ENCODE peak calls at places on chromosomes 1 and 21, in seven cellular contexts. One of them, this sample, is unnamed.

GRCh38 chr1:109828756-109829505 is 65.2 kb upstream of the EPS8L3 start:
- DNase-seq in IMR-90: peak
- DNase-seq in HFF-Myc: no peak
- DNase-seq in GM12865: no peak
- DNase-seq in left lung: no peak
- DNase-seq in fibroblast of the aortic adventitia: no peak
- DNase-seq in CD8-positive, alpha-beta T cell: no peak
- DNase-seq in this sample: no peak

GRCh38 chr1:37486680-37487618 is 12.6 kb downstream of the ZC3H12A start:
- DNase-seq in HFF-Myc: no peak
- DNase-seq in left lung: no peak
- DNase-seq in GM12865: peak
- DNase-seq in IMR-90: peak
- DNase-seq in CD8-positive, alpha-beta T cell: peak
- DNase-seq in fibroblast of the aortic adventitia: peak
- DNase-seq in this sample: peak

GRCh38 chr1:202589190-202589680 is 121.0 kb downstream of the SYT2 start:
- DNase-seq in GM12865: peak
- DNase-seq in HFF-Myc: peak
- DNase-seq in CD8-positive, alpha-beta T cell: no peak
- DNase-seq in IMR-90: peak
- DNase-seq in left lung: peak
- DNase-seq in fibroblast of the aortic adventitia: peak
- DNase-seq in this sample: no peak

GRCh38 chr1:111948209-111949131 is 41.0 kb downstream of the KCND3 start:
- DNase-seq in IMR-90: no peak
- DNase-seq in HFF-Myc: no peak
- DNase-seq in CD8-positive, alpha-beta T cell: no peak
- DNase-seq in fibroblast of the aortic adventitia: peak
- DNase-seq in GM12865: no peak
- DNase-seq in left lung: peak
- DNase-seq in this sample: no peak

GRCh38 chr21:20627594-20627993 is 370.6 kb upstream of the NCAM2 start:
- DNase-seq in GM12865: no peak
- DNase-seq in fibroblast of the aortic adventitia: no peak
- DNase-seq in CD8-positive, alpha-beta T cell: no peak
- DNase-seq in IMR-90: no peak
- DNase-seq in left lung: no peak
- DNase-seq in HFF-Myc: no peak
- DNase-seq in this sample: no peak

GRCh38 chr1:209318302-209319056 is 265.0 kb upstream of the CAMK1G start:
- DNase-seq in left lung: no peak
- DNase-seq in fibroblast of the aortic adventitia: peak
- DNase-seq in IMR-90: peak
- DNase-seq in HFF-Myc: no peak
- DNase-seq in CD8-positive, alpha-beta T cell: no peak
- DNase-seq in GM12865: no peak
- DNase-seq in this sample: no peak

GRCh38 chr1:226870323-226871046 is at the start of gene PSEN2:
- DNase-seq in GM12865: peak
- DNase-seq in IMR-90: peak
- DNase-seq in left lung: peak
- DNase-seq in CD8-positive, alpha-beta T cell: peak
- DNase-seq in fibroblast of the aortic adventitia: peak
- DNase-seq in HFF-Myc: no peak
- DNase-seq in this sample: peak

GRCh38 chr1:12202577-12202976 is 27.3 kb upstream of the VPS13D start:
- DNase-seq in GM12865: no peak
- DNase-seq in CD8-positive, alpha-beta T cell: no peak
- DNase-seq in IMR-90: no peak
- DNase-seq in HFF-Myc: no peak
- DNase-seq in fibroblast of the aortic adventitia: no peak
- DNase-seq in left lung: no peak
- DNase-seq in this sample: no peak

GRCh38 chr1:172640146-172640545 is 18.8 kb upstream of the FASLG start:
- DNase-seq in IMR-90: peak
- DNase-seq in CD8-positive, alpha-beta T cell: no peak
- DNase-seq in left lung: no peak
- DNase-seq in fibroblast of the aortic adventitia: no peak
- DNase-seq in HFF-Myc: no peak
- DNase-seq in GM12865: no peak
- DNase-seq in this sample: no peak

GRCh38 chr1:151368000-151368744 is 4.3 kb downstream of the SELENBP1 start:
- DNase-seq in HFF-Myc: no peak
- DNase-seq in CD8-positive, alpha-beta T cell: no peak
- DNase-seq in IMR-90: peak
- DNase-seq in GM12865: no peak
- DNase-seq in left lung: no peak
- DNase-seq in fibroblast of the aortic adventitia: peak
- DNase-seq in this sample: no peak

GRCh38 chr1:226645279-226645976 is 93.7 kb downstream of the ITPKB start:
- DNase-seq in CD8-positive, alpha-beta T cell: peak
- DNase-seq in GM12865: no peak
- DNase-seq in IMR-90: no peak
- DNase-seq in left lung: no peak
- DNase-seq in HFF-Myc: no peak
- DNase-seq in fibroblast of the aortic adventitia: no peak
- DNase-seq in this sample: peak

GRCh38 chr1:61403863-61404615 is 320.9 kb downstream of the TM2D1 start:
- DNase-seq in CD8-positive, alpha-beta T cell: no peak
- DNase-seq in left lung: no peak
- DNase-seq in GM12865: no peak
- DNase-seq in IMR-90: no peak
- DNase-seq in fibroblast of the aortic adventitia: peak
- DNase-seq in HFF-Myc: no peak
- DNase-seq in this sample: no peak

GRCh38 chr1:95146637-95147036 is 29.5 kb downstream of the TLCD4 start:
- DNase-seq in GM12865: peak
- DNase-seq in fibroblast of the aortic adventitia: no peak
- DNase-seq in CD8-positive, alpha-beta T cell: no peak
- DNase-seq in left lung: no peak
- DNase-seq in IMR-90: no peak
- DNase-seq in HFF-Myc: no peak
- DNase-seq in this sample: no peak

DNA sequence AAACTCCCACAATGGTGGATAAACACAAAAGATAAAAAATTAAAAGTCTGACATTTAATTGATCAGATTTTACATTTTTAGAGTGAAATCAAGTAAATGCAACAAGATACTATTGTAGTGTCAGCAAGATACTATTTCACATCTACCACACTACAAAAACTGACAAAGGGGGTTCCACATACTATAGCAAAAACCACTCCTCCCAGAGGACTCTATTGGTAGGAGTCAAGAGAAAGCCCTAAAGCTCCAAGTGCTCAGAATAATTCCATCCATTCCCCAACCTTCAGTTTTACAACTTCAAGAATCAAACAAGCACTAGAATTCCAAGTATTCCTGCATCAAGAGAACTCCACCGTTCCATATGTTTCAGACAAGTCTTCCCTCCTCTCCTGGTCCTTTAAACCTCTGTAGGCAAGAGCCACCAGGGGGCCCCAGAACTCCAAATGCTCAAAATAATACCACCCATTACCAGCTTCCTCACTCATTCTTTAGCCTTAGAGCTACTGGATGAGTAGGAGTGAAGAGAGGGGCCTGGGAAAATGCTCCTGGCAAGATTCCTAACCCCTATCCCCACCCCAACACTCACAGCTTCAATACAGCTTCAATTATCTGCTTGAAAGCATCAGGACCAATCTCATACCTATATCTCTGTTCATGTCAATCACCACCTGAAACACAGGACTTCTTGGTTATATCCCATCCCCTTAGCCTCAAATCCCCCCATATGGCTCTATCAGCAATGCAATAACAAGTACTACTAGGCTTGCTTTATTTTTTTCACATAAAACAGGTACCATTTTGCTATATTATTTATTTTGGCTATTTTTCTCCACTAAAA is 9.9 kb downstream of the TOR1AIP2 start:
- DNase-seq in CD8-positive, alpha-beta T cell: peak
- DNase-seq in IMR-90: peak
- DNase-seq in HFF-Myc: no peak
- DNase-seq in left lung: no peak
- DNase-seq in fibroblast of the aortic adventitia: peak
- DNase-seq in GM12865: peak
- DNase-seq in this sample: peak
- TF ChIP-seq CTCF in CD8-positive, alpha-beta T cell: peak
- TF ChIP-seq CTCF in IMR-90: peak
- TF ChIP-seq CTCF in HFF-Myc: peak
- TF ChIP-seq CTCF in left lung: peak
- TF ChIP-seq CTCF in fibroblast of the aortic adventitia: peak
- TF ChIP-seq CTCF in GM12865: peak
- TF ChIP-seq CTCF in this sample: peak

GRCh38 chr1:180636138-180636537 is 4.3 kb downstream of the XPR1 start:
- DNase-seq in GM12865: no peak
- DNase-seq in fibroblast of the aortic adventitia: peak
- DNase-seq in HFF-Myc: no peak
- DNase-seq in IMR-90: peak
- DNase-seq in CD8-positive, alpha-beta T cell: no peak
- DNase-seq in left lung: no peak
- DNase-seq in this sample: no peak
- TF ChIP-seq CTCF in GM12865: no peak
- TF ChIP-seq CTCF in fibroblast of the aortic adventitia: peak
- TF ChIP-seq CTCF in HFF-Myc: no peak
- TF ChIP-seq CTCF in IMR-90: peak
- TF ChIP-seq CTCF in CD8-positive, alpha-beta T cell: no peak
- TF ChIP-seq CTCF in left lung: no peak
- TF ChIP-seq CTCF in this sample: no peak

DNA sequence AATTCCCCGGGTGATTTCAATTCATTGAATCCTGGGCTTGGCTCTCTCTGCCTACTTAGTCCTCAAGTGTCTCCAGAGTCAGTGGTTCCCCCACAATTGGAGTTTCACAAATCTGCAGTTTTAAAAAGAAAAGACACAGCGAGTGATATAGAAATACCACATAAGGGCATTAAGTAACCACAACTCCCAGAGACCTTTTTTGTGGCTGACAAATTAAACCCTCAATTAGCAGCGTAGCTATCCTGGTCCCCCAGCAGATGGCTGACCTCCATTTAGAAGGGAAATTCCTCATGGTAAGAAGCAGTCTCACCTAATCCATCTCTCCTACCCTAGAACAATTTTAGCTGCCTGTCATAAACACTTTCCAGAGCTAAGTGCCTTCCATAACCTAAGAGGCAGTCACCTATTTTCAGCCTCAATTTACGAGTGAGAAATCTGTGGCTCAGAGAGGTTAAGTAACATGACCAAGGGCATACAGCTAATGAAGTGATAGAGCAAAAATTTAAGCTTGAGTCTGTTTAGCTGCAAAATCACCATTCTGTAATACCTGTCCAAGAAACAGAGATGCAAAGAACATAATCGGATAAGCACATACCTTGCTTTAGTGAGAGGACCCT is 56.0 kb upstream of the NBPF3 start:
- DNase-seq in GM12865: peak
- DNase-seq in IMR-90: no peak
- DNase-seq in fibroblast of the aortic adventitia: peak
- DNase-seq in left lung: no peak
- DNase-seq in CD8-positive, alpha-beta T cell: no peak
- DNase-seq in HFF-Myc: no peak
- DNase-seq in this sample: no peak
- TF ChIP-seq CTCF in GM12865: no peak
- TF ChIP-seq CTCF in IMR-90: peak
- TF ChIP-seq CTCF in fibroblast of the aortic adventitia: no peak
- TF ChIP-seq CTCF in left lung: no peak
- TF ChIP-seq CTCF in CD8-positive, alpha-beta T cell: no peak
- TF ChIP-seq CTCF in HFF-Myc: no peak
- TF ChIP-seq CTCF in this sample: no peak

DNA sequence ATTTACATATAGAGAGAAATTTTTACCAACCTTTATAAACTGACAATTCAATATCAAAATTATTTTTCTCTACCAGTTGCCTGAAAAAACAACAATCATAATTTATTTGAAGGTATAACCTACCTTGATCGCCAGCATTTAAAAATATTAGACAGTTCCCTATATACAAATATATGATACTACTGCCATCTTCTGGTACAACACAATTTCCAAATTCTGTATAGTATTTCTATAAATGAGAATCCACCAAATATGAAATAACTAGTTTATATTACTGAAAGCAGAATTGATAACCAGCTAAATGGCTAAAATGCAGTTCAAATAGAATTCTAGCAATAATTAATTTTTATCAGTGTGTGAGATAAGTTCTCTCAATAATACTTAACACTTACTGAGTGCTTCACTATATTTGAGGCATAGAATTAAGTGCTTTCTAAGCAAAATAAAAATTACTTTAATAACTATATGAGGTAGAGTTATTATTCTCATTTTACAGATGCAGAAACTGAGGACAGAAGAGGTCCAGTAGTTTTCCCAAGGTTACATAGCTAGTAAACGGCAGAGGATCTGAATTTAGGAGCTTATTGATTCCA is 75.6 kb downstream of the PIGK start:
- DNase-seq in CD8-positive, alpha-beta T cell: no peak
- DNase-seq in fibroblast of the aortic adventitia: peak
- DNase-seq in GM12865: no peak
- DNase-seq in left lung: no peak
- DNase-seq in HFF-Myc: no peak
- DNase-seq in IMR-90: peak
- DNase-seq in this sample: no peak
- TF ChIP-seq CTCF in CD8-positive, alpha-beta T cell: peak
- TF ChIP-seq CTCF in fibroblast of the aortic adventitia: peak
- TF ChIP-seq CTCF in GM12865: no peak
- TF ChIP-seq CTCF in left lung: no peak
- TF ChIP-seq CTCF in HFF-Myc: no peak
- TF ChIP-seq CTCF in IMR-90: peak
- TF ChIP-seq CTCF in this sample: no peak

GRCh38 chr1:29230553-29231378 is at the start of gene MECR:
- DNase-seq in GM12865: peak
- DNase-seq in CD8-positive, alpha-beta T cell: peak
- DNase-seq in left lung: peak
- DNase-seq in fibroblast of the aortic adventitia: peak
- DNase-seq in IMR-90: peak
- DNase-seq in HFF-Myc: peak
- DNase-seq in this sample: peak
- TF ChIP-seq CTCF in GM12865: peak
- TF ChIP-seq CTCF in CD8-positive, alpha-beta T cell: no peak
- TF ChIP-seq CTCF in left lung: no peak
- TF ChIP-seq CTCF in fibroblast of the aortic adventitia: peak
- TF ChIP-seq CTCF in IMR-90: peak
- TF ChIP-seq CTCF in HFF-Myc: no peak
- TF ChIP-seq CTCF in this sample: no peak

DNA sequence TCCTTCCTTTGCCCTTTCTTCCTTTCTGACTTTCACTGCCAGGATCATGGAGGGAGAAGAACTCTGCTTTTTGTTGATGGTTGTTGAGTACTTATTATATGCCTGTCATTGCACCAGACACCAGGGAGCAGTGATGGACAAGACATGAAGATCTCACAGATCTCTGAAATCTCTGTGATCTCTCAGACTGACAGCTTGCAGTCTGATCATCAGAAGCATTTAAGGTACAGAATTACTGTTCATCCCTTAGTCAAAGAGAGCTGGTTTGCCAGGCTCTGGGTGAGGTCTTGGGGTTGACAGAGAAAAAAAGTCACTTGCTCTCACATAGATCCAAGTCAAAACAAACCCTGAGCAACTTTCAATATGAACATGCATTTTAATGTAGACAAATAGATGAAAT is 299.5 kb upstream of the FMN2 start:
- DNase-seq in fibroblast of the aortic adventitia: no peak
- DNase-seq in CD8-positive, alpha-beta T cell: no peak
- DNase-seq in IMR-90: no peak
- DNase-seq in GM12865: no peak
- DNase-seq in HFF-Myc: no peak
- DNase-seq in left lung: no peak
- DNase-seq in this sample: no peak
- TF ChIP-seq CTCF in fibroblast of the aortic adventitia: no peak
- TF ChIP-seq CTCF in CD8-positive, alpha-beta T cell: no peak
- TF ChIP-seq CTCF in IMR-90: no peak
- TF ChIP-seq CTCF in GM12865: no peak
- TF ChIP-seq CTCF in HFF-Myc: no peak
- TF ChIP-seq CTCF in left lung: no peak
- TF ChIP-seq CTCF in this sample: no peak

GRCh38 chr1:205423248-205423647 is 1.4 kb upstream of the LEMD1 start:
- DNase-seq in GM12865: no peak
- DNase-seq in IMR-90: no peak
- DNase-seq in CD8-positive, alpha-beta T cell: no peak
- DNase-seq in left lung: no peak
- DNase-seq in HFF-Myc: no peak
- DNase-seq in fibroblast of the aortic adventitia: no peak
- DNase-seq in this sample: no peak
- TF ChIP-seq CTCF in GM12865: no peak
- TF ChIP-seq CTCF in IMR-90: no peak
- TF ChIP-seq CTCF in CD8-positive, alpha-beta T cell: no peak
- TF ChIP-seq CTCF in left lung: no peak
- TF ChIP-seq CTCF in HFF-Myc: no peak
- TF ChIP-seq CTCF in fibroblast of the aortic adventitia: no peak
- TF ChIP-seq CTCF in this sample: no peak